ENCODE peak calls at places on chromosomes 7 and 10, in nine cellular contexts. Y is CD8-positive, alpha-beta T cell; A is tibial artery; E is heart right ventricle; G is hepatocyte; T is ascending aorta; K is adrenal gland; U is AG04450; N is mammary epithelial cell. L is an unnamed sample. For H3K9me3 and H3K27me3, the result is how much of the 10 kb centered on the place peaks cover.

GRCh38 chr10:86176850-86177249 is 189.7 kb downstream of the GRID1 start:
- DNase-seq in Y (no peak), A (no peak), E (no peak), G (no peak), T (no peak), K (no peak), U (no peak), N (no peak), L (no peak)

GRCh38 chr10:14379556-14380330 is 49.0 kb upstream of the FRMD4A start:
- DNase-seq in Y (no peak), A (no peak), E (no peak), G (no peak), T (no peak), K (no peak), U (no peak), N (no peak), L (no peak)

GRCh38 chr10:972763-973162 is 15.5 kb upstream of the GTPBP4 start:
- DNase-seq in Y (no peak), A (no peak), E (no peak), G (no peak), T (no peak), K (no peak), U (no peak), N (no peak), L (no peak)

GRCh38 chr7:77570330-77571011 is 33.4 kb downstream of the PTPN12 start:
- DNase-seq in Y (no peak), A (no peak), E (no peak), G (no peak), T (no peak), K (no peak), U (peak), N (peak), L (no peak)

GRCh38 chr7:148262721-148263229 is 327.8 kb upstream of the C7orf33 start:
- DNase-seq in Y (peak), A (peak), E (peak), G (peak), T (peak), K (peak), U (no peak), N (peak), L (peak)

GRCh38 chr10:130073912-130074311 is 36.7 kb downstream of the C10orf143 start:
- DNase-seq in Y (no peak), A (no peak), E (no peak), G (no peak), T (no peak), K (no peak), U (no peak), N (no peak), L (no peak)

GRCh38 chr10:126133082-126133620 is 236.8 kb downstream of the FANK1 start:
- DNase-seq in Y (no peak), A (no peak), E (no peak), G (no peak), T (no peak), K (no peak), U (no peak), N (no peak), L (no peak)

GRCh38 chr7:148865283-148865682 is 18.8 kb downstream of the EZH2 start:
- DNase-seq in Y (no peak), A (no peak), E (no peak), G (no peak), T (no peak), K (no peak), U (no peak), N (no peak), L (no peak)

GRCh38 chr10:101812606-101813005 is 5.6 kb downstream of the OGA start:
- DNase-seq in Y (no peak), A (no peak), E (no peak), G (no peak), T (no peak), K (no peak), U (no peak), N (no peak), L (no peak)

GRCh38 chr7:98647326-98647725 is 30.2 kb downstream of the NPTX2 start:
- DNase-seq in Y (no peak), A (no peak), E (no peak), G (no peak), T (no peak), K (no peak), U (no peak), N (no peak), L (no peak)

GRCh38 chr10:51006686-51007085 is 67.6 kb upstream of the PRKG1 start:
- DNase-seq in Y (no peak), A (no peak), E (no peak), G (no peak), T (no peak), K (no peak), U (no peak), N (no peak), L (no peak)

GRCh38 chr10:97095701-97096300 is 90.0 kb downstream of the SLIT1 start:
- DNase-seq in Y (no peak), A (no peak), E (no peak), G (no peak), T (no peak), K (no peak), U (no peak), N (no peak), L (no peak)

GRCh38 chr10:85849315-85849714 is 517.3 kb downstream of the GRID1 start:
- DNase-seq in Y (no peak), A (no peak), E (no peak), G (no peak), T (no peak), K (no peak), U (no peak), N (no peak), L (no peak)

GRCh38 chr10:103278862-103279298 is 1.9 kb downstream of the INA start:
- DNase-seq in Y (no peak), A (peak), E (peak), G (peak), T (no peak), K (peak), U (no peak), N (no peak), L (peak)

GRCh38 chr10:69636626-69637550 is 6.8 kb downstream of the FAM241B start:
- DNase-seq in Y (no peak), A (no peak), E (no peak), G (no peak), T (no peak), K (peak), U (no peak), N (no peak), L (no peak)

GRCh38 chr10:93495654-93496321 is 624 bp upstream of the CEP55 start:
- DNase-seq in Y (no peak), A (no peak), E (no peak), G (peak), T (peak), K (peak), U (no peak), N (peak), L (peak)

GRCh38 chr10:77513220-77513619 is 124.4 kb downstream of the KCNMA1 start:
- DNase-seq in Y (no peak), A (no peak), E (no peak), G (no peak), T (no peak), K (no peak), U (no peak), N (no peak), L (no peak)

GRCh38 chr10:73859441-73860049 is 14.8 kb downstream of the CAMK2G start:
- DNase-seq in Y (no peak), A (no peak), E (no peak), G (no peak), T (no peak), K (no peak), U (no peak), N (no peak), L (no peak)

GRCh38 chr10:16987129-16987670 is 142.4 kb downstream of the CUBN start:
- DNase-seq in Y (no peak), A (no peak), E (no peak), G (no peak), T (no peak), K (no peak), U (peak), N (peak), L (no peak)

GRCh38 chr10:29519670-29520069 is 115.1 kb downstream of the SVIL start:
- DNase-seq in Y (no peak), A (no peak), E (no peak), G (no peak), T (no peak), K (no peak), U (no peak), N (no peak), L (no peak)

GRCh38 chr10:29525762-29526161 is 109.0 kb downstream of the SVIL start:
- DNase-seq in Y (no peak), A (no peak), E (no peak), G (no peak), T (no peak), K (no peak), U (no peak), N (no peak), L (no peak)

GRCh38 chr10:29524720-29525119 is 110.1 kb downstream of the SVIL start:
- DNase-seq in Y (no peak), A (no peak), E (no peak), G (no peak), T (no peak), K (no peak), U (no peak), N (no peak), L (no peak)

GRCh38 chr10:29524294-29524693 is 110.5 kb downstream of the SVIL start:
- DNase-seq in Y (no peak), A (no peak), E (no peak), G (no peak), T (no peak), K (no peak), U (no peak), N (no peak), L (no peak)

DNA sequence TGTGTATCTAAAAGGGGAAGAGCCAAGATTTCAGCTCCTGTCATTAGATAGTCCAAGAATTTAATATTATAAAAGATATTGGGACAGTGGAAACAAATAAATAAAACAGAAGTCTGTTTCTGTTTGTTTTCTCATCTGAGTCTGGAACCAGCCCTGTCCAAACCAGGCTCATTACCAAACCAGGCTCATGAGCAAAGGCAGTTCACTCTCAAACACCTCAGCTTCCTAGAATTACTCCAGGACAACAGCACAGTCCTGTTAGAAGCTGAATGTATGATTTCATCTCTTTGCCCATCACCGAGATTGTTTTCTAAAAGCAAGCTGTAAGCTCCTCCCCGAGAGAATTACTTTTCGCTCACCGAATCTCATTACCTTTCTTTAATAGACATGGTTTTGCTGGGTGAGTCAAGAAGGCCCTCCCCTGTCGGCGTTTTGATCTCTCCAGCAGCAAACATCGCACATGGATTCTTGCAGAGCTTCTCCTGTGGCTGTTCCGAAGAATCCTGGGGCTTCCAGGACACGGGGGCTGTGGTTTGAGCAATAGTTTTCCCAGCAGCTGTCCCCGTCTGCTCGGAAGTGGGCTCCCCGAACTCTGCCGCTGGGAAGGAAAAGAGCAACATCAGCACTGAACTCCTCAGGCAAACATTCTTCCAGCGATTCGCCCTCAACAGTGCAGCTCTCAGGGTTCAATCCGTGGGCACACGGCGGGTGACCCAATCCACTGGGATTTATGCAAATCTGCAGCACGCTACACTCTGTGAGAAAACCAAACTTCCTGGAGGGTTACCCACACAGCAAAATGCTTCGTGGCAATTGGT is 112.5 kb downstream of the SVIL start:
- DNase-seq in Y (no peak), A (no peak), E (no peak), G (no peak), T (no peak), K (peak), U (no peak), N (no peak), L (no peak)
- H3K9me3 ChIP-seq in Y (under half), A (under half), E (under half), G (under half), T (under half), K (under half), U (under half), N (under half), L (under half)

DNA sequence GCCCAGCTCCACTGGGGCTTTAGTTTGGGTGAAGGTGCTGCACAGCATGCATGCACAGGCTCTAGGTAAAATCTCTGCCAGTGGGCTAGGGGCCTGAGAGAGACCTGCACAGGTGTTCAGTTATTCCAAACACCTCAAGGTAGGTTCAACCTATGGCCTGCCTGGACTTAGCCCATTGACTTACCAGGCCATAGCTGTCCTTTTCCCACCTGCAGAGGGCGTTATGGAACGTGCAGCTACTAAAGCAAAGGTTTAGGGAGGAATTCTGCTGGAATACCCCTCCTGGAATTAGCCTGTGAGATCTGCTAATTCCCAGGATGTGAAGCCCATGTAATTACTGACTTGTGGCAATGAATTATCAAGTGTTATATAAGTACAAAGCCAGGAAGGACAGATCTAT is 3.6 kb downstream of the VWC2 start:
- DNase-seq in Y (no peak), A (no peak), E (no peak), G (no peak), T (no peak), K (no peak), U (no peak), N (no peak), L (no peak)
- H3K27me3 ChIP-seq in Y (under half), A (under half), E (under half), G (half or more), T (under half), K (under half), U (under half), N (under half), L (under half)

GRCh38 chr7:22666732-22667131 is 60.3 kb upstream of the IL6 start:
- DNase-seq in Y (no peak), A (no peak), E (no peak), G (no peak), T (no peak), K (no peak), U (no peak), N (peak), L (no peak)
- H3K27ac ChIP-seq in Y (no peak), A (no peak), E (no peak), G (peak), T (no peak), K (no peak), U (peak), N (peak), L (no peak)

GRCh38 chr7:131312838-131313237 is 14.8 kb upstream of the MKLN1 start:
- DNase-seq in Y (no peak), A (no peak), E (no peak), G (no peak), T (no peak), K (no peak), U (no peak), N (no peak), L (no peak)
- H3K9me3 ChIP-seq in Y (under half), A (under half), E (under half), G (under half), T (under half), K (under half), U (under half), N (under half), L (under half)

L was measured in psoas muscle.